ENCODE peak calls at places on chromosomes 13 and 19, in six cellular contexts. Z is CD8-positive, alpha-beta memory T cell; C is thoracic aorta; W is IMR-90; K is HAP-1; J is body of pancreas. N is an unnamed sample.

GRCh38 chr19:48552406-48553322 is 692 bp downstream of the SULT2B1 start:
- DNase-seq in Z (no peak), J (no peak), W (no peak), K (no peak), C (no peak), N (no peak)

GRCh38 chr13:22757530-22758120 is 423.2 kb upstream of the SGCG start:
- DNase-seq in J (no peak), W (peak; percentile 7), Z (no peak), K (no peak), C (no peak), N (no peak)

GRCh38 chr13:88384542-88384941 is 713.4 kb downstream of the SLITRK5 start:
- DNase-seq in C (no peak), Z (no peak), J (no peak), W (no peak), K (no peak), N (no peak)

GRCh38 chr19:51327066-51327985 is 14.6 kb downstream of the VSIG10L start:
- DNase-seq in K (peak; percentile 37), J (peak; percentile 44), C (no peak), W (peak; percentile 17), Z (peak; percentile 21), N (no peak)

GRCh38 chr13:47594833-47595232 is 406.2 kb downstream of the SUCLA2 start:
- DNase-seq in Z (no peak), W (peak; percentile 1), K (no peak), C (no peak), J (no peak), N (no peak)

GRCh38 chr13:46753917-46754316 is 43.0 kb downstream of the ESD start:
- DNase-seq in C (no peak), Z (no peak), K (no peak), J (no peak), W (no peak), N (no peak)

GRCh38 chr19:50173144-50173543 is 10.1 kb upstream of the IZUMO2 start:
- DNase-seq in J (no peak), K (no peak), C (no peak), W (no peak), Z (no peak), N (no peak)

GRCh38 chr19:7461841-7462629 is 26.8 kb downstream of the PEX11G start:
- DNase-seq in Z (no peak), J (no peak), C (no peak), W (no peak), K (no peak), N (no peak)

GRCh38 chr19:34474233-34474989 is 7.1 kb upstream of the WTIP start:
- DNase-seq in J (no peak), Z (no peak), C (no peak), W (peak; percentile 14), K (no peak), N (no peak)

GRCh38 chr13:108915634-108916497 is 286.5 kb downstream of the MYO16 start:
- DNase-seq in W (peak; percentile 88), Z (no peak), K (no peak), J (peak; percentile 95), C (peak; percentile 77), N (peak; percentile 90)

GRCh38 chr13:105702441-105702840 is 833.0 kb downstream of the EFNB2 start:
- DNase-seq in C (no peak), Z (no peak), W (no peak), K (no peak), J (peak; percentile 22), N (no peak)

GRCh38 chr13:27036236-27036981 is 135.2 kb downstream of the USP12 start:
- DNase-seq in W (no peak), C (no peak), K (no peak), Z (no peak), J (no peak), N (no peak)

GRCh38 chr19:46221981-46222610 is 7.4 kb upstream of the IGFL1 start:
- DNase-seq in J (peak; percentile 47), C (peak; percentile 30), Z (no peak), W (peak; percentile 34), K (no peak), N (peak; percentile 82)

GRCh38 chr13:66367356-66367755 is 862.8 kb downstream of the PCDH9 start:
- DNase-seq in K (no peak), Z (no peak), C (no peak), J (no peak), W (peak; percentile 59), N (no peak)

GRCh38 chr19:46416077-46416709 is 2.8 kb upstream of the CCDC8 start:
- DNase-seq in Z (no peak), C (peak; percentile 73), K (peak; percentile 92), J (peak; percentile 91), W (peak; percentile 75), N (peak; percentile 92)

GRCh38 chr19:30158067-30158892 is 213.9 kb upstream of the ZNF536 start:
- DNase-seq in Z (no peak), W (no peak), C (no peak), J (no peak), K (no peak), N (no peak)

GRCh38 chr13:99164226-99164625 is 36.4 kb upstream of the UBAC2 start:
- DNase-seq in W (no peak), Z (no peak), J (no peak), C (no peak), K (no peak), N (no peak)

GRCh38 chr13:19663416-19663979 is 30.0 kb downstream of the MPHOSPH8 start:
- DNase-seq in J (no peak), K (no peak), W (no peak), C (no peak), Z (no peak), N (no peak)

GRCh38 chr19:16516923-16517610 is 20.9 kb downstream of the C19orf44 start:
- DNase-seq in W (no peak), J (no peak), C (no peak), K (no peak), Z (no peak), N (no peak)

GRCh38 chr19:31943305-31943704 is 402.1 kb upstream of the ZNF507 start:
- DNase-seq in J (no peak), C (no peak), K (no peak), Z (no peak), W (no peak), N (no peak)

GRCh38 chr19:2330632-2331284 is 2.3 kb downstream of the SPPL2B start:
- DNase-seq in W (no peak), K (no peak), J (peak; percentile 79), Z (no peak), C (no peak), N (no peak)

GRCh38 chr13:21530656-21531055 is 71.6 kb upstream of the ZDHHC20 start:
- DNase-seq in Z (no peak), J (no peak), W (no peak), K (no peak), C (no peak), N (no peak)

GRCh38 chr19:33941133-33941532 is 144.5 kb downstream of the KCTD15 start:
- DNase-seq in C (no peak), Z (no peak), W (no peak), J (no peak), K (no peak), N (peak; percentile 5)

GRCh38 chr13:49292742-49293498 is 45.2 kb downstream of the CDADC1 start:
- DNase-seq in Z (no peak), C (peak; percentile 82), J (peak; percentile 33), K (no peak), W (peak; percentile 96), N (peak; percentile 65)

GRCh38 chr13:74289861-74290260 is 155.7 kb upstream of the KLF12 start:
- DNase-seq in J (no peak), W (no peak), K (no peak), C (no peak), Z (no peak), N (no peak)

GRCh38 chr13:74288361-74288911 is 154.2 kb upstream of the KLF12 start:
- DNase-seq in K (no peak), J (peak; percentile 21), W (no peak), C (no peak), Z (peak; percentile 52), N (no peak)

GRCh38 chr13:74287672-74288169 is 153.5 kb upstream of the KLF12 start:
- DNase-seq in C (peak; percentile 25), Z (peak; percentile 90), K (peak; percentile 66), J (peak; percentile 91), W (peak; percentile 64), N (peak; percentile 84)

GRCh38 chr13:74289130-74289529 is 154.9 kb upstream of the KLF12 start:
- DNase-seq in K (no peak), W (no peak), Z (no peak), J (no peak), C (no peak), N (no peak)

DNA sequence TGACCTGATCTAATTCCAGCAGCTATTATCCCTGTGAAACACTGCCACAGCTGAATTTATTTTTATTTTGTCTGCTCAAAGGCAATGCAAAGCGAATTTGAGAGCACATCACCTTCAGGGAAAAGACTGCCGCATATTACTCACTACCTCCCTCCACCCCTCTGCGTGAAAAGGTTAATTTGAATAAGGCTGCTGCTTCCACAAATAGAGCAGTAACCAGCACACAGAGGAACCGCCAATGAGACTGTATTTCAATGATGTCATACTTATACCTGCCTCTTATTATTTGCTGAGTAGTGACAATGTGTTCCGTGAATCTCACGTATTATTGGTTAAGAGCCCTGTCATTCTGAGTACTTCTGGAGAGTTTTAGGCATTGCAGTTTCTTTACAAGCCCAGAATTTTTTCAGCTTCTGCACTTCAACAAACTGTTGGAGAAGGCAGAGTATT is 156.1 kb upstream of the KLF12 start:
- DNase-seq in C (no peak), K (peak; percentile 67), W (peak; percentile 79), Z (peak; percentile 84), J (peak; percentile 66), N (no peak)
- H3K4me3 ChIP-seq in C (peak overlapping the region; percentile 58), K (no peak overlapping the region), W (no peak overlapping the region), Z (no peak overlapping the region), J (no peak overlapping the region), N (peak overlapping the region; percentile 31)

DNA sequence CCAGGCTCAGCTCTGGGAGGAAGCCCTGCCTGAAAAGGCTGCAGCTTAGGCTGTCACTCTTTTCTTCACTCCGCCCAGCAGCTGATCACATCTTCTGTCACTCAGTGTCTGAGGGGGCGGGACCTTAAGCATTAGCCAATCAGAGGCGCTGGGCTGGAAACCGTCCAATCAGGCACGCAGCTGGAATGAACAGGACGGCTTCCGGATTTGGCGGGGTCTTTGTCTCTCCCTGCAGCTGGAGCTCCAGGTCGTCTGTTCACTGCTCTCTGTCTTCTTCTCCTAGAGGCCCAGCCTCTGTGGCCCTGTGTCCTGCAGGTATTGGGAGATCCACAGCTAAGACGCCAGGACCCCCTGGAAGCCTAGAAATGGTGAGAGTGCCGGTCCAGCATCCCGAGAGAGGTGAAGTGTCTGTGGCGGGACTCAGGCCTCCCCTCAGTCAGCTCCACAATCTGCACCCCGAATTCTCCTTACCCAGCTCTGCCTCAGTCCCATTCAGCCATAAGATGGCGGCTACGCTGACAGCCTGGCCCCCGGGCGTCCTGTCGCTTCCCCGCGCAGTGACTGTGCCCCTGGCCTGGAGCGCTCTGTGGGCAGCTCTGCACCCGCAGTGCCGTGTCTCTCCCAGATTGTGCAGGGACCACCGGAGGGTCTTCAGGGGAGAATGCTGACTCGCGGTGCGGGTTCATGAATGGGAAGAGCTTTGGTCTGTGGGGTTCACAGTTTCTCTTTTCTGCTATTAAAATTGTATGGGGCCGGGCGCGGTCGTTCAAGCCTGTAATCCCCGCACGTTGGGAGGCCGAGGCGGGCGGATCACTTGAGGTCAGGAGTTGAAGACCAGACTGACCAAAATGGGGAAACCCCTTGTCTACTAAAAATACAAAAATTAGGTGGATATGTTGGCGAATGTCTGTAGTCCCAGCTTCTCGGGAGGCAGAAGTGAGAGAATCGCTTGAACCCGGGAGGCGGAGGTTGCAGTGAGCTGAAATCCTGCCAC is at the start of gene ZNF66:
- DNase-seq in W (peak; percentile 95), C (peak; percentile 93), K (no peak), Z (peak; percentile 93), J (peak; percentile 99), N (peak; percentile 98)
- H3K9me3 ChIP-seq in W (peaks cover 4% of the 10 kb centered on the region), C (no peaks in the 10 kb centered on the region), K (no peaks in the 10 kb centered on the region), Z (no peaks in the 10 kb centered on the region), J (no peaks in the 10 kb centered on the region), N (no peaks in the 10 kb centered on the region)

GRCh38 chr19:5077209-5077515 is 108.2 kb downstream of the KDM4B start:
- DNase-seq in W (no peak), J (no peak), C (no peak), Z (no peak), K (no peak), N (no peak)
- H3K36me3 ChIP-seq in W (peaks cover 73% of the 10 kb centered on the region), J (peaks cover 2% of the 10 kb centered on the region), C (peaks cover 17% of the 10 kb centered on the region), Z (no peaks in the 10 kb centered on the region), K (peaks cover 3% of the 10 kb centered on the region), N (peaks cover 38% of the 10 kb centered on the region)

GRCh38 chr13:28755546-28755870 is 36.7 kb upstream of the SLC46A3 start:
- DNase-seq in K (no peak), C (no peak), J (no peak), Z (no peak), W (no peak), N (no peak)
- H3K4me3 ChIP-seq in K (no peak overlapping the region), C (no peak overlapping the region), J (no peak overlapping the region), Z (no peak overlapping the region), W (no peak overlapping the region), N (no peak overlapping the region)

N was measured in tibial artery.